ENCODE peak calls at places on chromosomes 3 and 15, in seven cellular contexts. One of them, this sample, is unnamed.

GRCh38 chr3:73493543-73494314 is 131.0 kb downstream of the PDZRN3 start:
- DNase-seq in GM12878: no peak
- DNase-seq in A549: no peak
- DNase-seq in SK-N-SH: no peak
- DNase-seq in WTC11: no peak
- DNase-seq in K562: no peak
- DNase-seq in HCT116: no peak
- DNase-seq in this sample: no peak

GRCh38 chr3:80023010-80023409 is 255.2 kb upstream of the ROBO1 start:
- DNase-seq in GM12878: no peak
- DNase-seq in A549: no peak
- DNase-seq in SK-N-SH: no peak
- DNase-seq in WTC11: no peak
- DNase-seq in K562: no peak
- DNase-seq in HCT116: no peak
- DNase-seq in this sample: no peak

GRCh38 chr15:91126080-91126479 is 26.0 kb downstream of the SV2B start:
- DNase-seq in GM12878: no peak
- DNase-seq in A549: no peak
- DNase-seq in SK-N-SH: no peak
- DNase-seq in WTC11: no peak
- DNase-seq in K562: no peak
- DNase-seq in HCT116: no peak
- DNase-seq in this sample: no peak

GRCh38 chr15:100775581-100776185 is 103.9 kb upstream of the ALDH1A3 start:
- DNase-seq in GM12878: no peak
- DNase-seq in A549: no peak
- DNase-seq in SK-N-SH: peak
- DNase-seq in WTC11: peak
- DNase-seq in K562: no peak
- DNase-seq in HCT116: no peak
- DNase-seq in this sample: no peak

GRCh38 chr15:80932989-80933388 is 56.6 kb downstream of the MESD start:
- DNase-seq in GM12878: no peak
- DNase-seq in A549: no peak
- DNase-seq in SK-N-SH: no peak
- DNase-seq in WTC11: no peak
- DNase-seq in K562: no peak
- DNase-seq in HCT116: no peak
- DNase-seq in this sample: peak

GRCh38 chr3:43243590-43244587 is 42.5 kb upstream of the SNRK start:
- DNase-seq in GM12878: no peak
- DNase-seq in A549: no peak
- DNase-seq in SK-N-SH: no peak
- DNase-seq in WTC11: no peak
- DNase-seq in K562: no peak
- DNase-seq in HCT116: no peak
- DNase-seq in this sample: no peak

GRCh38 chr3:141353652-141354495 is 14.4 kb upstream of the ZBTB38 start:
- DNase-seq in GM12878: no peak
- DNase-seq in A549: no peak
- DNase-seq in SK-N-SH: no peak
- DNase-seq in WTC11: no peak
- DNase-seq in K562: peak
- DNase-seq in HCT116: no peak
- DNase-seq in this sample: no peak

GRCh38 chr3:26964836-26965235 is 342.3 kb downstream of the LRRC3B start:
- DNase-seq in GM12878: no peak
- DNase-seq in A549: no peak
- DNase-seq in SK-N-SH: no peak
- DNase-seq in WTC11: no peak
- DNase-seq in K562: no peak
- DNase-seq in HCT116: no peak
- DNase-seq in this sample: no peak

GRCh38 chr3:3737511-3737910 is 61.7 kb upstream of the LRRN1 start:
- DNase-seq in GM12878: no peak
- DNase-seq in A549: no peak
- DNase-seq in SK-N-SH: no peak
- DNase-seq in WTC11: no peak
- DNase-seq in K562: no peak
- DNase-seq in HCT116: no peak
- DNase-seq in this sample: no peak

GRCh38 chr3:81955908-81956307 is 194.5 kb upstream of the GBE1 start:
- DNase-seq in GM12878: no peak
- DNase-seq in A549: no peak
- DNase-seq in SK-N-SH: no peak
- DNase-seq in WTC11: no peak
- DNase-seq in K562: no peak
- DNase-seq in HCT116: no peak
- DNase-seq in this sample: no peak

GRCh38 chr3:64431717-64432116 is 206.5 kb upstream of the PRICKLE2 start:
- DNase-seq in GM12878: no peak
- DNase-seq in A549: no peak
- DNase-seq in SK-N-SH: no peak
- DNase-seq in WTC11: no peak
- DNase-seq in K562: no peak
- DNase-seq in HCT116: no peak
- DNase-seq in this sample: no peak

GRCh38 chr3:30124435-30125390 is 481.7 kb upstream of the TGFBR2 start:
- DNase-seq in GM12878: no peak
- DNase-seq in A549: no peak
- DNase-seq in SK-N-SH: no peak
- DNase-seq in WTC11: no peak
- DNase-seq in K562: no peak
- DNase-seq in HCT116: no peak
- DNase-seq in this sample: no peak

GRCh38 chr15:26722621-26723160 is 50.2 kb downstream of the GABRB3 start:
- DNase-seq in GM12878: no peak
- DNase-seq in A549: peak
- DNase-seq in SK-N-SH: no peak
- DNase-seq in WTC11: no peak
- DNase-seq in K562: no peak
- DNase-seq in HCT116: no peak
- DNase-seq in this sample: no peak

GRCh38 chr15:99306694-99307338 is 55.5 kb downstream of the LRRC28 start:
- DNase-seq in GM12878: no peak
- DNase-seq in A549: no peak
- DNase-seq in SK-N-SH: no peak
- DNase-seq in WTC11: no peak
- DNase-seq in K562: no peak
- DNase-seq in HCT116: no peak
- DNase-seq in this sample: no peak

GRCh38 chr15:51833782-51834181 is 4.3 kb downstream of the TMOD3 start:
- DNase-seq in GM12878: no peak
- DNase-seq in A549: no peak
- DNase-seq in SK-N-SH: no peak
- DNase-seq in WTC11: no peak
- DNase-seq in K562: no peak
- DNase-seq in HCT116: no peak
- DNase-seq in this sample: no peak

GRCh38 chr15:92306662-92307061 is 87.0 kb upstream of the ST8SIA2 start:
- DNase-seq in GM12878: no peak
- DNase-seq in A549: peak
- DNase-seq in SK-N-SH: peak
- DNase-seq in WTC11: no peak
- DNase-seq in K562: peak
- DNase-seq in HCT116: peak
- DNase-seq in this sample: no peak

GRCh38 chr15:101060576-101061551 is 141.7 kb downstream of the LRRK1 start:
- DNase-seq in GM12878: no peak
- DNase-seq in A549: no peak
- DNase-seq in SK-N-SH: no peak
- DNase-seq in WTC11: no peak
- DNase-seq in K562: no peak
- DNase-seq in HCT116: no peak
- DNase-seq in this sample: no peak

GRCh38 chr3:64484289-64484992 is 203.4 kb downstream of the ADAMTS9 start:
- DNase-seq in GM12878: peak
- DNase-seq in A549: peak
- DNase-seq in SK-N-SH: peak
- DNase-seq in WTC11: peak
- DNase-seq in K562: peak
- DNase-seq in HCT116: peak
- DNase-seq in this sample: peak

GRCh38 chr3:150409125-150409526 is 1.0 kb downstream of the TSC22D2 start:
- DNase-seq in GM12878: no peak
- DNase-seq in A549: no peak
- DNase-seq in SK-N-SH: no peak
- DNase-seq in WTC11: no peak
- DNase-seq in K562: peak
- DNase-seq in HCT116: no peak
- DNase-seq in this sample: no peak

GRCh38 chr15:77666296-77666660 is 33.6 kb upstream of the LINGO1 start:
- DNase-seq in GM12878: no peak
- DNase-seq in A549: no peak
- DNase-seq in SK-N-SH: no peak
- DNase-seq in WTC11: no peak
- DNase-seq in K562: no peak
- DNase-seq in HCT116: no peak
- DNase-seq in this sample: no peak

GRCh38 chr15:82533801-82534200 is 6.5 kb downstream of the RPS17 start:
- DNase-seq in GM12878: no peak
- DNase-seq in A549: no peak
- DNase-seq in SK-N-SH: no peak
- DNase-seq in WTC11: no peak
- DNase-seq in K562: no peak
- DNase-seq in HCT116: no peak
- DNase-seq in this sample: no peak

GRCh38 chr15:73985101-73985873 is 6.8 kb downstream of the STOML1 start:
- DNase-seq in GM12878: no peak
- DNase-seq in A549: no peak
- DNase-seq in SK-N-SH: no peak
- DNase-seq in WTC11: no peak
- DNase-seq in K562: no peak
- DNase-seq in HCT116: no peak
- DNase-seq in this sample: no peak

GRCh38 chr3:112653209-112653871 is 12.4 kb upstream of the CCDC80 start:
- DNase-seq in GM12878: no peak
- DNase-seq in A549: peak
- DNase-seq in SK-N-SH: no peak
- DNase-seq in WTC11: no peak
- DNase-seq in K562: no peak
- DNase-seq in HCT116: no peak
- DNase-seq in this sample: no peak

DNA sequence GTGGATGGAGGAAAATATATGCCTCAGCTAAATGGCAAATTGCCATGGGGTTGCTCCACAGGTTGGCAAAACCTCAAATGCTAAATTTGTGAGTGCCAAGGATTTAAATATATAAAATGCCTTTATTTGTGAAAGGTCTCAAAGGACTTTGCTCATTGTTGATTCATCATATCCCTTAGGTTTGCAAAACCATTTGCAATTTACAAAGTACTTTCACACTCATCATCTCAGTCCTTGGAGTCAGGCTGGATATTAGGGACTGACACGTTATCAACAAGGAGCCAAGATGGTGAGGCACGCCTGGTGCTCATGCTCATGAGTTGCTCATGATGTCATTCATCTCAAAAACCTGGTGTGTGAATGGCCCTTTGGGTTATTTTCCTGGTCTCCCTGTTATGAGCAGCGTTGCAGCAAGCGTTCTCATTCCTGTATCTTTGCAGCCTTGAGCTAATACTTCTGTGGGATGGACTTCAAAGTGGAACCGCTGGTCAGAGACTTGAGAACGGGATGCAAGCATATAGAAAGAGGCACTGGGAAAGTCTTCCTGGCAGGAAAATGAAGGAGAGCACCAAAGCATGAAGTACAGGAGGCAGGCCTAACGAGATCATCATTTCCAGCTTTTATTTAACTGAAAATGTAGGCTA is 66.0 kb downstream of the MYO1E start:
- DNase-seq in GM12878: no peak
- DNase-seq in A549: peak
- DNase-seq in SK-N-SH: no peak
- DNase-seq in WTC11: no peak
- DNase-seq in K562: no peak
- DNase-seq in HCT116: no peak
- DNase-seq in this sample: no peak
- TF ChIP-seq MAX in GM12878: no peak
- TF ChIP-seq MAX in A549: no peak
- TF ChIP-seq MAX in SK-N-SH: no peak
- TF ChIP-seq MAX in WTC11: no peak
- TF ChIP-seq MAX in K562: no peak
- TF ChIP-seq MAX in HCT116: no peak
- TF ChIP-seq MAX in this sample: no peak

GRCh38 chr3:196757876-196758739 is 18.5 kb downstream of the PAK2 start:
- DNase-seq in GM12878: no peak
- DNase-seq in A549: peak
- DNase-seq in SK-N-SH: no peak
- DNase-seq in WTC11: no peak
- DNase-seq in K562: no peak
- DNase-seq in HCT116: no peak
- DNase-seq in this sample: peak
- TF ChIP-seq MAX in GM12878: no peak
- TF ChIP-seq MAX in A549: no peak
- TF ChIP-seq MAX in SK-N-SH: no peak
- TF ChIP-seq MAX in WTC11: no peak
- TF ChIP-seq MAX in K562: no peak
- TF ChIP-seq MAX in HCT116: no peak
- TF ChIP-seq MAX in this sample: no peak

DNA sequence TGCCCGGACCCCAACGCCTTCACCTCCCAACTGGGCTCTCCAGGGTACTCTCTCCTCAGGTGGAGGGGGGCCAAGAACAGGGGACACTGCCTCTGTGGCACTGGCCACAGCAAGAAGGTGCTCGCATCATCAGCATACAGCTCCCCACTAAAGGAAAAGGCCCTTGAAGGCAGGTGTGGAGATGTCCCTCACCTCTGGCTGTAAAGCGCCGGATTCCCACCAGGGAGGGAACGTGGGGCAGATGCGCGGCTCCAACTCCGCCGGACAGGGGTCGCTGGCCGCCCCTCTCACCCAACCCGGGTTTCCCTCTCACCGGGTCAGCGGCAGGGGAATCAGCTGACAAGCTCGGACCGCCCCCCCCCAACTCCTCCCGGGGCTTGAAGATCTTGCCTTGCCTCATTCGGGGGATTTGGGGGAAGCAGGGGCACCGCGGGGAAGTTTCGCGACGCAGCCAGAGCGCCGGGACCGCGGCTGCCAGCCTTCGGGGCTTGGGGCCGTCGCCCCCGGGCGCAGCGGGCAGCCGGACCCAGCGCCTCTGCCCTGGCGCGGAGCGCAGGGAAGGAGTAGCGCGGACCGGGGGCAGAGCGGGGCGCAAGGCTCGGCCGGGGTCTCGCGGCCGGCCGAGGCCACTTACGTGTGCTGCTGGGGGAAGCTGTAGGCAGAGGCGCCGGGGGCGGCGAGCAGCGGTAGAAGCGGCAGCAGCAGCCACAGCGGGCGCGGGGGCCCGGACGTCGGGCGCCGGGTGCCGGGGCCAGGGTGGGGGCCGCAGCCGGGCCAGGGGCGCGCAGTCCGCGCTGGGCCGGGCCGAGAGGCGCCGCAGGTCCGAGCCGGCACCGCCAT is 630 bp downstream of the CACNA2D2 start:
- DNase-seq in GM12878: no peak
- DNase-seq in A549: no peak
- DNase-seq in SK-N-SH: peak
- DNase-seq in WTC11: peak
- DNase-seq in K562: no peak
- DNase-seq in HCT116: no peak
- DNase-seq in this sample: no peak
- TF ChIP-seq MAX in GM12878: no peak
- TF ChIP-seq MAX in A549: no peak
- TF ChIP-seq MAX in SK-N-SH: no peak
- TF ChIP-seq MAX in WTC11: no peak
- TF ChIP-seq MAX in K562: no peak
- TF ChIP-seq MAX in HCT116: no peak
- TF ChIP-seq MAX in this sample: no peak

GRCh38 chr15:27846722-27847420 is 252.2 kb downstream of the OCA2 start:
- DNase-seq in GM12878: no peak
- DNase-seq in A549: no peak
- DNase-seq in SK-N-SH: no peak
- DNase-seq in WTC11: no peak
- DNase-seq in K562: no peak
- DNase-seq in HCT116: no peak
- DNase-seq in this sample: no peak
- TF ChIP-seq MAX in GM12878: no peak
- TF ChIP-seq MAX in A549: no peak
- TF ChIP-seq MAX in SK-N-SH: no peak
- TF ChIP-seq MAX in WTC11: no peak
- TF ChIP-seq MAX in K562: no peak
- TF ChIP-seq MAX in HCT116: no peak
- TF ChIP-seq MAX in this sample: no peak